ENCODE peak calls at places on chromosome 2, in seven cellular contexts. T is ACHN; C is left ventricle myocardium superior; Q is stimulated activated CD8-positive, alpha-beta memory T cell treated with anti-CD3 and anti-CD28 coated beads, Interleukin-15, amount 100 ng/mL, for 1 hour; Y is foreskin melanocyte; L is NCI-H510A treated with DMSO at 0.1 percent for 48 hours; A is neuronal stem cell. E is an unnamed sample.

GRCh38 chr2:240602266-240603050 is 15.9 kb downstream of the CAPN10 start:
- DNase-seq in T (no peak), C (peak; percentile 21), Q (no peak), Y (no peak), L (no peak), A (no peak), E (no peak)

GRCh38 chr2:100708333-100708732 is 111.6 kb upstream of the NPAS2 start:
- DNase-seq in T (no peak), C (no peak), Q (no peak), Y (no peak), L (no peak), A (no peak), E (no peak)

GRCh38 chr2:177028296-177028695 is 184.3 kb upstream of the HNRNPA3 start:
- DNase-seq in T (no peak), C (no peak), Q (no peak), Y (no peak), L (no peak), A (no peak), E (no peak)

GRCh38 chr2:142130111-142131015 is 453 bp downstream of the LRP1B start:
- DNase-seq in T (peak; percentile 31), C (peak; percentile 46), Q (no peak), Y (peak; percentile 24), L (peak; percentile 61), A (peak; percentile 60), E (peak; percentile 7)

GRCh38 chr2:200319587-200320337 is 13.3 kb downstream of the SPATS2L start:
- DNase-seq in T (peak; percentile 69), C (no peak), Q (no peak), Y (no peak), L (peak; percentile 12), A (no peak), E (no peak)

GRCh38 chr2:236823976-236824375 is 254.4 kb downstream of the ACKR3 start:
- DNase-seq in T (no peak), C (no peak), Q (no peak), Y (no peak), L (no peak), A (no peak), E (no peak)

GRCh38 chr2:216694201-216694825 is 1.0 kb downstream of the IGFBP5 start:
- DNase-seq in T (peak; percentile 62), C (peak; percentile 79), Q (no peak), Y (no peak), L (peak; percentile 82), A (no peak), E (no peak)

GRCh38 chr2:136212426-136213378 is 94.8 kb upstream of the CXCR4 start:
- DNase-seq in T (no peak), C (no peak), Q (peak; percentile 8), Y (no peak), L (no peak), A (no peak), E (peak; percentile 77)

E was measured in CD4-positive, CD25-positive, alpha-beta regulatory T cell.